ENCODE peak calls at places on chromosomes 4 and X, in nine cellular contexts. A, W, M, D, L, K, T, F and Z are unnamed samples.

GRCh38 chrX:72240976-72241375 is 2.1 kb upstream of the ERCC6L start:
- DNase-seq in T (no peak), W (no peak), D (no peak), K (no peak), A (no peak), M (no peak), F (no peak), L (no peak), Z (no peak)

GRCh38 chrX:72358313-72358712 is 52.6 kb upstream of the CITED1 start:
- DNase-seq in T (no peak), F (no peak), M (no peak), K (peak), D (no peak), A (no peak), W (peak), L (peak), Z (peak)

GRCh38 chr4:84897516-84897915 is 69.0 kb downstream of the WDFY3 start:
- DNase-seq in K (no peak), L (no peak), F (no peak), D (no peak), T (no peak), A (no peak), W (no peak), M (no peak), Z (no peak)

GRCh38 chrX:45172890-45173289 is 27.8 kb downstream of the DIPK2B start:
- DNase-seq in D (no peak), K (peak), M (no peak), L (peak), A (no peak), T (peak), F (no peak), W (peak), Z (peak)

GRCh38 chrX:101071585-101071984 is 7.1 kb upstream of the TMEM35A start:
- DNase-seq in K (no peak), F (no peak), A (no peak), T (no peak), W (no peak), M (no peak), D (no peak), L (no peak), Z (no peak)

GRCh38 chr4:40403079-40403478 is 67.9 kb downstream of the CHRNA9 start:
- DNase-seq in K (no peak), M (no peak), D (no peak), A (no peak), W (no peak), F (no peak), L (no peak), T (no peak), Z (no peak)

GRCh38 chr4:4869731-4870483 is 10.4 kb downstream of the MSX1 start:
- DNase-seq in T (no peak), F (no peak), A (no peak), D (peak), W (no peak), L (no peak), K (no peak), M (no peak), Z (no peak)

GRCh38 chr4:77052352-77052751 is 23.4 kb downstream of the CCNI start:
- DNase-seq in M (peak), A (no peak), W (peak), L (peak), T (no peak), D (peak), F (no peak), K (peak), Z (peak)

GRCh38 chr4:74038161-74039064 is at the start of gene CXCL3:
- DNase-seq in F (no peak), D (peak), L (peak), T (peak), M (peak), W (peak), A (peak), K (peak), Z (peak)

GRCh38 chr4:156778606-156779005 is 193.0 kb downstream of the PDGFC start:
- DNase-seq in D (no peak), F (no peak), M (no peak), L (no peak), T (peak), W (peak), A (no peak), K (peak), Z (peak)

GRCh38 chr4:164337219-164337944 is 416.5 kb upstream of the SMIM31 start:
- DNase-seq in W (no peak), F (no peak), L (no peak), K (peak), M (no peak), A (no peak), D (no peak), T (no peak), Z (no peak)
- TF ChIP-seq CTCF in W (no peak), F (no peak), L (no peak), K (no peak), M (no peak), A (no peak), D (no peak), T (no peak), Z (no peak)

GRCh38 chrX:69362354-69362753 is 141.8 kb upstream of the NALF2 start:
- DNase-seq in A (no peak), F (no peak), K (no peak), L (no peak), M (no peak), T (no peak), W (peak), D (no peak), Z (no peak)

GRCh38 chrX:69365349-69365748 is 138.8 kb upstream of the NALF2 start:
- DNase-seq in M (no peak), A (no peak), D (no peak), K (no peak), F (no peak), L (no peak), W (no peak), T (no peak), Z (no peak)

GRCh38 chrX:69362889-69363288 is 141.2 kb upstream of the NALF2 start:
- DNase-seq in F (peak), K (no peak), W (peak), L (no peak), D (no peak), M (no peak), A (no peak), T (no peak), Z (peak)

GRCh38 chrX:69357293-69357692 is 146.8 kb upstream of the NALF2 start:
- DNase-seq in M (no peak), W (no peak), T (no peak), L (no peak), D (no peak), A (no peak), F (no peak), K (no peak), Z (no peak)

DNA sequence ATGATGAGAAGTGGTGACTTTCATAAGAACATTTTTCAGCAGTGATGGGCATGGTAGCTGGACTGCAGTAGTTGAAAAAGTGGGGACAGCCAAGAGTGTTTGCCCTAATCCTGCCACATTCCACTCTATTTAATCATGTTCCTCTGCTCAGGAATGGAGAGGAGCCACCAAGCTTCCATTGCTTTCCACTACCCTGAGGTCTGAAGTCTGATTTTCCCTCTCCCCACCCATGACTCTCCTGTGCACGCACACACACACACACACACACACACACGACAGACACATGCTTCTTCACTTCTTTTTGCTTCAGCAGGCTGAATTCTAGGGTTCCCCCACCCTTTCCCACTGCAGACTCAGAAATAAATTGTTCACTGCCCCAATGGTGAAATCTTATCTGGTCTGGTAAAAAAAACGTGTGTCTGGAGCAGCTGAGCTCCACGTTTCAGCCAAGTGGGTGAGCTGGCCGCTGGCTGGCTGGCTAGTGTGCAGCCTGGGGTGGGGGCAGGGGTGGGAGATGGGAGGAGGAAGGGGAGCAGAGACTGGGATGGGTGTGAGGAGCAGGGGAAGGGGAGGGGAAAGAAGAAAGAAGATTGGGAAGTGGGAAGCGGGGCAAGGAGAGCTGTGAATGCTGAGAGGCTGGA is 142.7 kb upstream of the NALF2 start:
- DNase-seq in T (no peak), M (no peak), F (no peak), L (no peak), K (peak), A (no peak), W (peak), D (no peak), Z (peak)
- H3K4me3 ChIP-seq in T (no peak), M (no peak), F (no peak), L (no peak), K (no peak), A (no peak), W (no peak), D (no peak), Z (no peak)

DNA sequence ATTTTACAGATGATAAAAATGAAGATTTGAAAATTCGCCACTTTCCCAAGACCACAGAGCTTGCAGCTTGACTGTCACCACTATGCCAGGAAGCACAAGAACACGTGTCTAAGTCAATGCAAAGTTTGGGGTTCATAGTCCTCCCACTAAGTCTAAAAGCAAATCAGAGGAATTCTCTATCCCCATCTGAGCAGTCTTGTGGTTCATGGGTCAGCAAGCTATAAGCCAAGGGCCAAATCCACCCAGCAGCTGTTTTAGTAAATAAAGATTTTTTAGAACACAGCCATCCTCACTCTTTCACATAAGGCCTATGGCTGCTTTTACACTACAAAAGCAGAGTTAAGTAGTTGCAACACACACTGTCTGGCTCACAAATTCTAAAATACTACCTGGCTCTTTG is 833.3 kb upstream of the INTU start:
- DNase-seq in L (no peak), T (peak), W (peak), D (no peak), F (no peak), A (no peak), M (no peak), K (no peak), Z (no peak)
- TF ChIP-seq CTCF in L (no peak), T (no peak), W (no peak), D (no peak), F (no peak), A (no peak), M (no peak), K (no peak), Z (no peak)

GRCh38 chrX:5753291-5753690 is 475.4 kb downstream of the NLGN4X start:
- DNase-seq in K (no peak), F (no peak), D (no peak), L (no peak), M (no peak), T (no peak), A (no peak), W (no peak), Z (no peak)

GRCh38 chrX:5748751-5749150 is 479.9 kb downstream of the NLGN4X start:
- DNase-seq in D (no peak), K (no peak), L (no peak), A (no peak), F (no peak), T (no peak), M (no peak), W (no peak), Z (no peak)

DNA sequence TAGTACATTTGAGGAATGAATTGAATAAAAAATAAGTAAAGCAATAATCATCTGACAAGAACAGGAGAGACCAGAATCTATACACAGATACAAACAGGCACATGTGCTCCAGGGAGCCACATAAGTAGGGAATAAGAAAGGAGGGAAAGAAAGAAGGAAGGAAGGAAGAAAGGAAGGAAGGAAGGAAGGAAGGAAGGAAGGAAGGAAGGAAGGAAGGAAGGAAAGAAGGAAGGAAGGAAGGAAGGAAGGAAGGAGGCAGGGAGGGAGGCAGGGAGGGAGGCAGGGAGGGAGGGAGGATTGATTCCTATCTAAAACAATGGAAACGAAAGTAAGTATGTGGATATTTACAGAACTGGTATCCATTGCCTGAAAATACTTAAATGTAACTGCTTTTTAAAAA is 475.8 kb downstream of the NLGN4X start:
- DNase-seq in W (no peak), D (no peak), A (no peak), T (no peak), L (no peak), K (no peak), F (no peak), M (no peak), Z (no peak)
- H3K4me3 ChIP-seq in W (no peak), D (no peak), A (no peak), T (no peak), L (no peak), K (no peak), F (no peak), M (no peak), Z (no peak)

DNA sequence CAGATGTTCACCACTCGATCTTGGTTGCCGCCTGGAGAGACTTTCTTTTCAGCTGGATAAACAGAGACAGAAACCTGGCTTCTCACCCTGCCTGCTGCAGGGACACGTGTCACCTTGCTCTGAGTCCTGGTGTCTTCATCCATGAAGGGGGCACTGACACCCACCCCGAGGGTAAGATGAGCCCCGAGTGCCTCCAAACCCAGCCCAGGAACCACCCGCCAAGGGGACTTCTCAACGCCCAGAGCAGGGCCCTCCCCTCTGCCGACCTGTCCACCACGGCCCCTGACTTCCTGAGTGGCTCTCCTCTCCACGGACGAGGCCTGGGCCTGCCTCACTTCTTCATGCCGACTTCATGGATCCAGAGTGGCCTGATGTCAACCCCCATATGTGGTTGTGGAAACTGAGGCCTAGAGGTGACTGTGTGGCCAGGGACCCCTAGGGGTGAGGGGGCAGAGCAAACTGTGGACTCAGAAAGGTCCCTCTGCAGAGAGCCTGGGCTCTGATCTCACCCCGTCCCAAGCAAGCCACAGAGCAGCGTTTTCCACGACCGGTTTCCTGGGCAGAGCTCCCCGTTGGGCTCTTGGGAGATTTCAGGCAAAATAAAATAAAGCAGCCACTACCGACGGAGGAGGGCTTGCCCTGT is 5.1 kb downstream of the ADRA2C start:
- DNase-seq in M (no peak), F (no peak), A (no peak), D (no peak), T (no peak), L (no peak), W (no peak), K (no peak), Z (no peak)
- TF ChIP-seq CTCF in M (no peak), F (no peak), A (no peak), D (no peak), T (no peak), L (no peak), W (no peak), K (no peak), Z (no peak)

DNA sequence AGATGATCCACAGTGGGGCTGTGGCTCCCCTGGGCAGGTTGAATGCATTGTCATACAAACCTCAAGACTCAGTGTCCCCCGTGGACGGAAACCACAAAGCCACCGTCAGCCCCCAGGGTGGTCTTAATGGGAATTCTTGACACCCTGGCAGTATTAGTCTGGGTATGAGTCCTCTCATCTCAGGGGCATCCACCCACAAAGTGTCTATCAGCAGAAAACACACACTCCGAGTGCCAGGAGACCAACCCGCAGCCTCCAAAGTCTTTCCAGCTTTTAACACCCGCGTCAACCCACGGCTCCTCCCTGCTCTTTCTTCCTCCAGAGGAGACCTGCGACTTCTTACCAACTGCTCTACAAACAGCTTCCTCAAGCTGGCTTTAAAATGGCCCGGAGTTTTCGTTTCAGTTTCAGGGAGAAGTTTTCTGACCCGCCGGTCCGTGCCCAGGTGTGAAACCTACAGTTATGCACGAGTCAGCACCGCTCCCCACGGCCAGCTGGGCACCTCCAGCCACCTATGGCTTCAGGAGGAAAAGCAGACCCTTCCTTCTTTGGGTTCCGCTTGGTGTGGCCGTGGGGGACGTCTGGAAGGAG is 14.4 kb upstream of the ASMTL start:
- DNase-seq in M (peak), T (no peak), A (peak), W (no peak), F (no peak), D (peak), L (no peak), K (no peak), Z (no peak)
- H3K4me3 ChIP-seq in M (no peak), T (no peak), A (no peak), W (no peak), F (no peak), D (no peak), L (no peak), K (peak), Z (no peak)

GRCh38 chr4:121071640-121072037 is 696 bp downstream of the NDNF start:
- DNase-seq in M (no peak), T (no peak), D (no peak), W (no peak), A (no peak), L (no peak), K (no peak), F (no peak), Z (no peak)

GRCh38 chr4:121070274-121070673 is 2.1 kb downstream of the NDNF start:
- DNase-seq in D (peak), F (no peak), A (no peak), K (no peak), M (no peak), W (no peak), T (no peak), L (no peak), Z (no peak)

GRCh38 chr4:121072080-121072835 is at the start of gene NDNF:
- DNase-seq in K (no peak), W (peak), L (no peak), A (no peak), D (peak), T (peak), M (peak), F (no peak), Z (peak)

GRCh38 chr4:121069419-121069818 is 2.9 kb downstream of the NDNF start:
- DNase-seq in M (no peak), T (no peak), L (no peak), W (no peak), A (no peak), K (no peak), F (no peak), D (no peak), Z (no peak)

GRCh38 chr4:121070696-121071639 is 1.4 kb downstream of the NDNF start:
- DNase-seq in W (peak), D (peak), K (no peak), F (no peak), A (no peak), M (peak), T (no peak), L (no peak), Z (peak)
- TF ChIP-seq CTCF in W (peak), D (peak), K (no peak), F (peak), A (no peak), M (no peak), T (peak), L (peak), Z (peak)

GRCh38 chrX:133586443-133586842 is 171.2 kb upstream of the GPC4 start:
- DNase-seq in A (no peak), F (no peak), D (no peak), L (no peak), W (peak), M (no peak), K (no peak), T (no peak), Z (no peak)
- H3K4me3 ChIP-seq in A (no peak), F (no peak), D (no peak), L (no peak), W (no peak), M (no peak), K (no peak), T (no peak), Z (no peak)